ENCODE peak calls at places on chromosomes 16 and 17, in six cellular contexts. One of them, this sample, is unnamed.
A peak's percentile ranks its signal among the peaks of the same experiment; 100 is the strongest.

GRCh38 chr17:50935201-50936124 is 69.3 kb upstream of the TOB1 start:
- DNase-seq in stimulated activated CD4-positive, alpha-beta T cell treated with anti-CD3 and anti-CD28 coated beads, Interleukin-4, amount 100 ng/mL, for 48 hours: no peak
- DNase-seq in hepatic stellate cell: no peak
- DNase-seq in stimulated activated CD8-positive, alpha-beta memory T cell treated with anti-CD3 and anti-CD28 coated beads, Interleukin-2, amount 100 ng/mL, for 48 hours: no peak
- DNase-seq in cardiac fibroblast: peak; percentile 30
- DNase-seq in brain microvascular endothelial cell: no peak
- DNase-seq in this sample: no peak

GRCh38 chr17:76943781-76944213 is 75.6 kb downstream of the MGAT5B start:
- DNase-seq in stimulated activated CD8-positive, alpha-beta memory T cell treated with anti-CD3 and anti-CD28 coated beads, Interleukin-2, amount 100 ng/mL, for 48 hours: no peak
- DNase-seq in stimulated activated CD4-positive, alpha-beta T cell treated with anti-CD3 and anti-CD28 coated beads, Interleukin-4, amount 100 ng/mL, for 48 hours: no peak
- DNase-seq in brain microvascular endothelial cell: no peak
- DNase-seq in cardiac fibroblast: no peak
- DNase-seq in hepatic stellate cell: no peak
- DNase-seq in this sample: no peak

GRCh38 chr17:7747586-7747985 is 30.0 kb downstream of the DNAH2 start:
- DNase-seq in hepatic stellate cell: peak; percentile 39
- DNase-seq in stimulated activated CD8-positive, alpha-beta memory T cell treated with anti-CD3 and anti-CD28 coated beads, Interleukin-2, amount 100 ng/mL, for 48 hours: no peak
- DNase-seq in brain microvascular endothelial cell: peak; percentile 52
- DNase-seq in stimulated activated CD4-positive, alpha-beta T cell treated with anti-CD3 and anti-CD28 coated beads, Interleukin-4, amount 100 ng/mL, for 48 hours: no peak
- DNase-seq in cardiac fibroblast: peak; percentile 84
- DNase-seq in this sample: no peak

GRCh38 chr17:31251075-31251474 is 46.0 kb downstream of the OMG start:
- DNase-seq in stimulated activated CD8-positive, alpha-beta memory T cell treated with anti-CD3 and anti-CD28 coated beads, Interleukin-2, amount 100 ng/mL, for 48 hours: no peak
- DNase-seq in cardiac fibroblast: no peak
- DNase-seq in brain microvascular endothelial cell: no peak
- DNase-seq in stimulated activated CD4-positive, alpha-beta T cell treated with anti-CD3 and anti-CD28 coated beads, Interleukin-4, amount 100 ng/mL, for 48 hours: no peak
- DNase-seq in hepatic stellate cell: no peak
- DNase-seq in this sample: no peak

GRCh38 chr16:12708266-12708665 is 95.4 kb downstream of the CPPED1 start:
- DNase-seq in cardiac fibroblast: no peak
- DNase-seq in brain microvascular endothelial cell: peak; percentile 16
- DNase-seq in hepatic stellate cell: no peak
- DNase-seq in stimulated activated CD4-positive, alpha-beta T cell treated with anti-CD3 and anti-CD28 coated beads, Interleukin-4, amount 100 ng/mL, for 48 hours: no peak
- DNase-seq in stimulated activated CD8-positive, alpha-beta memory T cell treated with anti-CD3 and anti-CD28 coated beads, Interleukin-2, amount 100 ng/mL, for 48 hours: no peak
- DNase-seq in this sample: no peak

GRCh38 chr17:10745231-10745630 is 15.4 kb upstream of the TMEM220 start:
- DNase-seq in stimulated activated CD4-positive, alpha-beta T cell treated with anti-CD3 and anti-CD28 coated beads, Interleukin-4, amount 100 ng/mL, for 48 hours: no peak
- DNase-seq in stimulated activated CD8-positive, alpha-beta memory T cell treated with anti-CD3 and anti-CD28 coated beads, Interleukin-2, amount 100 ng/mL, for 48 hours: no peak
- DNase-seq in cardiac fibroblast: no peak
- DNase-seq in brain microvascular endothelial cell: no peak
- DNase-seq in hepatic stellate cell: no peak
- DNase-seq in this sample: no peak

GRCh38 chr17:48174833-48175232 is 67.3 kb downstream of the SNX11 start:
- DNase-seq in hepatic stellate cell: no peak
- DNase-seq in stimulated activated CD4-positive, alpha-beta T cell treated with anti-CD3 and anti-CD28 coated beads, Interleukin-4, amount 100 ng/mL, for 48 hours: no peak
- DNase-seq in brain microvascular endothelial cell: no peak
- DNase-seq in cardiac fibroblast: no peak
- DNase-seq in stimulated activated CD8-positive, alpha-beta memory T cell treated with anti-CD3 and anti-CD28 coated beads, Interleukin-2, amount 100 ng/mL, for 48 hours: no peak
- DNase-seq in this sample: no peak

GRCh38 chr16:2246301-2246885 is 5.0 kb downstream of the ECI1 start:
- DNase-seq in stimulated activated CD4-positive, alpha-beta T cell treated with anti-CD3 and anti-CD28 coated beads, Interleukin-4, amount 100 ng/mL, for 48 hours: no peak
- DNase-seq in hepatic stellate cell: no peak
- DNase-seq in stimulated activated CD8-positive, alpha-beta memory T cell treated with anti-CD3 and anti-CD28 coated beads, Interleukin-2, amount 100 ng/mL, for 48 hours: no peak
- DNase-seq in cardiac fibroblast: no peak
- DNase-seq in brain microvascular endothelial cell: no peak
- DNase-seq in this sample: no peak

GRCh38 chr17:17728550-17729251 is 47.4 kb downstream of the RAI1 start:
- DNase-seq in stimulated activated CD8-positive, alpha-beta memory T cell treated with anti-CD3 and anti-CD28 coated beads, Interleukin-2, amount 100 ng/mL, for 48 hours: no peak
- DNase-seq in brain microvascular endothelial cell: no peak
- DNase-seq in stimulated activated CD4-positive, alpha-beta T cell treated with anti-CD3 and anti-CD28 coated beads, Interleukin-4, amount 100 ng/mL, for 48 hours: no peak
- DNase-seq in cardiac fibroblast: no peak
- DNase-seq in hepatic stellate cell: no peak
- DNase-seq in this sample: no peak

GRCh38 chr16:77306050-77306616 is 106.9 kb downstream of the SYCE1L start:
- DNase-seq in stimulated activated CD4-positive, alpha-beta T cell treated with anti-CD3 and anti-CD28 coated beads, Interleukin-4, amount 100 ng/mL, for 48 hours: no peak
- DNase-seq in stimulated activated CD8-positive, alpha-beta memory T cell treated with anti-CD3 and anti-CD28 coated beads, Interleukin-2, amount 100 ng/mL, for 48 hours: no peak
- DNase-seq in brain microvascular endothelial cell: no peak
- DNase-seq in hepatic stellate cell: no peak
- DNase-seq in cardiac fibroblast: no peak
- DNase-seq in this sample: no peak

GRCh38 chr17:3890082-3890892 is 2.6 kb downstream of the CAMKK1 start:
- DNase-seq in stimulated activated CD4-positive, alpha-beta T cell treated with anti-CD3 and anti-CD28 coated beads, Interleukin-4, amount 100 ng/mL, for 48 hours: peak; percentile 26
- DNase-seq in cardiac fibroblast: peak; percentile 95
- DNase-seq in brain microvascular endothelial cell: peak; percentile 82
- DNase-seq in stimulated activated CD8-positive, alpha-beta memory T cell treated with anti-CD3 and anti-CD28 coated beads, Interleukin-2, amount 100 ng/mL, for 48 hours: no peak
- DNase-seq in hepatic stellate cell: peak; percentile 93
- DNase-seq in this sample: peak; percentile 75

GRCh38 chr17:62760059-62760887 is 47.8 kb downstream of the MARCHF10 start:
- DNase-seq in hepatic stellate cell: peak; percentile 21
- DNase-seq in cardiac fibroblast: peak; percentile 81
- DNase-seq in brain microvascular endothelial cell: no peak
- DNase-seq in stimulated activated CD8-positive, alpha-beta memory T cell treated with anti-CD3 and anti-CD28 coated beads, Interleukin-2, amount 100 ng/mL, for 48 hours: no peak
- DNase-seq in stimulated activated CD4-positive, alpha-beta T cell treated with anti-CD3 and anti-CD28 coated beads, Interleukin-4, amount 100 ng/mL, for 48 hours: no peak
- DNase-seq in this sample: no peak